ENCODE peak calls at places on chromosomes 6 and 20, in four cellular contexts. Q, B, V and X are unnamed samples.
A peak's percentile ranks its signal among the peaks of the same experiment; 100 is the strongest.

GRCh38 chr20:49210101-49210749 is 9.0 kb upstream of the DDX27 start:
- DNase-seq in Q (no peak), B (peak; percentile 25), V (no peak), X (no peak)

GRCh38 chr6:44641344-44641743 is 253.8 kb downstream of the CDC5L start:
- DNase-seq in Q (no peak), B (no peak), V (no peak), X (no peak)

GRCh38 chr6:136158398-136158797 is 91.7 kb downstream of the MTFR2 start:
- DNase-seq in Q (no peak), B (no peak), V (no peak), X (no peak)

GRCh38 chr20:61500791-61501321 is 248.8 kb downstream of the CDH4 start:
- DNase-seq in Q (peak; percentile 54), B (peak; percentile 96), V (no peak), X (peak; percentile 36)

GRCh38 chr6:90078513-90079289 is 184.4 kb downstream of the GJA10 start:
- DNase-seq in Q (no peak), B (no peak), V (no peak), X (no peak)

GRCh38 chr20:58751956-58752355 is 59.4 kb downstream of the NPEPL1 start:
- DNase-seq in Q (no peak), B (no peak), V (peak; percentile 39), X (no peak)

GRCh38 chr6:85401186-85402062 is 48.5 kb upstream of the NT5E start:
- DNase-seq in Q (no peak), B (no peak), V (no peak), X (no peak)

GRCh38 chr6:154239392-154239791 is 117.2 kb downstream of the IPCEF1 start:
- DNase-seq in Q (no peak), B (no peak), V (no peak), X (no peak)

GRCh38 chr6:62283828-62284411 is 2.1 kb downstream of the KHDRBS2 start:
- DNase-seq in Q (peak; percentile 0), B (peak; percentile 61), V (no peak), X (no peak)

GRCh38 chr20:31710423-31711250 is 12.0 kb downstream of the BCL2L1 start:
- DNase-seq in Q (no peak), B (no peak), V (no peak), X (no peak)

GRCh38 chr6:2970753-2971419 is 481 bp downstream of the SERPINB6 start:
- DNase-seq in Q (peak; percentile 49), B (peak; percentile 67), V (peak; percentile 66), X (no peak)

GRCh38 chr6:22785036-22785435 is 215.7 kb downstream of the HDGFL1 start:
- DNase-seq in Q (peak; percentile 38), B (peak; percentile 11), V (no peak), X (no peak)

GRCh38 chr6:42041131-42042055 is 8.9 kb upstream of the TAF8 start:
- DNase-seq in Q (no peak), B (no peak), V (no peak), X (no peak)

GRCh38 chr20:45044084-45044573 is 56.8 kb downstream of the KCNS1 start:
- DNase-seq in Q (peak; percentile 86), B (peak; percentile 88), V (no peak), X (peak; percentile 38)

DNA sequence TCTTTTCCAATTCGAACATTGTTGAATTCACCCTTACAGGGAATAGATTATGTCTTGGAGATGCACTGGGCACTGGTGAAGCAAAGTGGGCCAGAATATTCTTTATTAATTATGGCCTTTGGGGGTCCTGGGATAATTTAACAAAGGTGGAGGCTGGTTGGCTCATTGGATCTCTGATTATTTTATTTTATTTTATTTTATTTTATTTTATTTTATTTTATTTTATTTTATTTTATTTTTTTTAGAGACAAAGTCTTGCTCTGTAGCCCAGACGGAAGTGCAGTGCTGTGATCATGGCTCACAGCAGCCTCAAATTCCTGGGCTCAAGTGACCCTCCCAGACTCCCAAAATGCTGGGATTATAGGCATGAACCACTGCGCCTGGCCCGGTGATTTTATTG is 123.5 kb upstream of the GLP1R start:
- DNase-seq in Q (no peak), B (no peak), V (no peak), X (no peak)
- H3K23ac ChIP-seq in Q (no peak overlapping the region), B (no peak overlapping the region), V (no peak overlapping the region), X (no peak overlapping the region)

DNA sequence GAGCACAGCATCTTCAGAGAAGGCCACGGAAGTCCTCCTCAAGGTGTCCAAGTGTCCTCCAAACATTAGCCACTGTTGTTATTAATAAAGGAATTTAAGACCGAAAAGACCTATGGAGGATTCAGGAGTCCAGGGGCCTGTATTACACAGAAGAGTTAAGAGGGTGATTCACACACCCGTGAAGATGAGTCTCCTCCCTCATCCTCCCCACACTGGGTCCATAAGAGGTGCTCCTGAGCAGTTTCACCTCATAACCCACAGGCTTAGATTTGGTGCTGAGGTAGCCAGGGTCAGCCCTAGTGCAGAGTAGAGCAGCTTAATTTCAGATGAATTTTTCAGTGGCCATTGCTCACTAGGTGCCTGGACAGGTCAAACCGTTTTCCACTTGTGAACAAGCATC is 65.3 kb downstream of the PRR18 start:
- DNase-seq in Q (no peak), B (no peak), V (no peak), X (no peak)
- H3K56ac ChIP-seq in Q (no peak overlapping the region), B (no peak overlapping the region), V (no peak overlapping the region), X (no peak overlapping the region)

GRCh38 chr20:62768234-62768814 is 27.9 kb upstream of the MRGBP start:
- DNase-seq in Q (no peak), B (no peak), V (no peak), X (no peak)

GRCh38 chr20:62770111-62770910 is 26.0 kb upstream of the MRGBP start:
- DNase-seq in Q (no peak), B (no peak), V (no peak), X (no peak)

GRCh38 chr20:62769346-62770071 is 26.8 kb upstream of the MRGBP start:
- DNase-seq in Q (no peak), B (no peak), V (no peak), X (no peak)

GRCh38 chr20:62770916-62771315 is 25.4 kb upstream of the MRGBP start:
- DNase-seq in Q (no peak), B (no peak), V (no peak), X (no peak)

GRCh38 chr20:62768815-62769287 is 27.4 kb upstream of the MRGBP start:
- DNase-seq in Q (peak; percentile 61), B (no peak), V (no peak), X (no peak)
- H3K23ac ChIP-seq in Q (no peak overlapping the region), B (no peak overlapping the region), V (peak overlapping the region; percentile 86), X (no peak overlapping the region)

GRCh38 chr20:37270586-37271420 is 9.2 kb upstream of the GHRH start:
- DNase-seq in Q (peak; percentile 50), B (no peak), V (no peak), X (no peak)

GRCh38 chr20:37266940-37267683 is 5.5 kb upstream of the GHRH start:
- DNase-seq in Q (no peak), B (no peak), V (no peak), X (no peak)

GRCh38 chr20:37265152-37265551 is 3.5 kb upstream of the GHRH start:
- DNase-seq in Q (no peak), B (no peak), V (no peak), X (no peak)

GRCh38 chr20:37271421-37271768 is 9.8 kb upstream of the GHRH start:
- DNase-seq in Q (no peak), B (no peak), V (no peak), X (no peak)

GRCh38 chr20:37267684-37268313 is 6.2 kb upstream of the GHRH start:
- DNase-seq in Q (no peak), B (no peak), V (peak; percentile 70), X (peak; percentile 66)
- H3K56ac ChIP-seq in Q (no peak overlapping the region), B (no peak overlapping the region), V (peak overlapping the region; percentile 42), X (no peak overlapping the region)